ENCODE peak calls at places on chromosomes 5 and 9, in seven cellular contexts. C is SK-N-SH, R is HepG2, W is K562, Y is GM12892, D is GM12878, E is H1. Q is an unnamed sample.

GRCh38 chr5:56126487-56127179 is 106.5 kb downstream of the ANKRD55 start:
- DNase-seq in D (no peak), W (no peak), Y (no peak), C (peak), E (no peak), R (no peak), Q (no peak)

GRCh38 chr5:179858241-179858585 is 404 bp downstream of the MRNIP start:
- DNase-seq in Y (no peak), C (peak), E (peak), W (peak), R (peak), D (peak), Q (no peak)

GRCh38 chr9:124899845-124900244 is 37.9 kb downstream of the ARPC5L start:
- DNase-seq in Y (no peak), C (no peak), E (no peak), W (peak), R (no peak), D (no peak), Q (no peak)

GRCh38 chr9:106799146-106799545 is 63.8 kb upstream of the ZNF462 start:
- DNase-seq in E (no peak), D (no peak), Y (no peak), C (no peak), R (peak), W (no peak), Q (no peak)

GRCh38 chr5:44565872-44566271 is 176.7 kb upstream of the FGF10 start:
- DNase-seq in R (no peak), W (no peak), C (no peak), D (no peak), Y (no peak), E (no peak), Q (no peak)

GRCh38 chr9:102642651-102643050 is 352.5 kb upstream of the CYLC2 start:
- DNase-seq in C (no peak), D (no peak), E (no peak), R (no peak), Y (no peak), W (no peak), Q (no peak)

GRCh38 chr9:126386088-126386487 is 59.5 kb downstream of the MVB12B start:
- DNase-seq in Y (no peak), W (no peak), C (no peak), E (no peak), R (peak), D (no peak), Q (no peak)

GRCh38 chr9:124448019-124448418 is 2.2 kb upstream of the ADGRD2 start:
- DNase-seq in Y (no peak), E (no peak), D (no peak), R (no peak), W (no peak), C (no peak), Q (no peak)

GRCh38 chr5:149455889-149456409 is 76.9 kb upstream of the IL17B start:
- DNase-seq in R (peak), C (no peak), Y (no peak), D (no peak), E (no peak), W (peak), Q (no peak)

GRCh38 chr5:171023508-171023907 is 161.7 kb downstream of the RANBP17 start:
- DNase-seq in W (no peak), D (no peak), Y (no peak), C (no peak), E (no peak), R (no peak), Q (no peak)

GRCh38 chr5:154646841-154647759 is 108.1 kb upstream of the LARP1 start:
- DNase-seq in C (no peak), R (peak), E (peak), Y (peak), D (no peak), W (peak), Q (peak)

GRCh38 chr9:114047717-114048116 is 30.4 kb downstream of the AMBP start:
- DNase-seq in C (no peak), R (peak), W (no peak), D (no peak), Y (no peak), E (peak), Q (no peak)

GRCh38 chr5:154611341-154611767 is 133.3 kb upstream of the HAND1 start:
- DNase-seq in W (no peak), E (no peak), R (no peak), D (no peak), C (no peak), Y (no peak), Q (no peak)

GRCh38 chr9:14127656-14128055 is 186.3 kb downstream of the NFIB start:
- DNase-seq in R (no peak), E (no peak), C (no peak), D (no peak), W (no peak), Y (no peak), Q (no peak)

GRCh38 chr5:143678148-143678906 is 133.6 kb upstream of the HMHB1 start:
- DNase-seq in C (no peak), E (no peak), D (no peak), Y (no peak), R (no peak), W (no peak), Q (no peak)

GRCh38 chr9:30075022-30075421 is 2309.4 kb upstream of the ACO1 start:
- DNase-seq in W (no peak), C (no peak), E (no peak), Y (no peak), R (no peak), D (no peak), Q (no peak)

GRCh38 chr9:22483528-22484060 is 37.0 kb downstream of the DMRTA1 start:
- DNase-seq in C (no peak), D (no peak), R (no peak), W (no peak), Y (no peak), E (no peak), Q (no peak)

GRCh38 chr5:65338606-65339151 is 143.0 kb downstream of the ADAMTS6 start:
- DNase-seq in E (no peak), D (no peak), W (no peak), C (no peak), Y (no peak), R (no peak), Q (no peak)

GRCh38 chr9:135156525-135157510 is 69.3 kb downstream of the OLFM1 start:
- DNase-seq in R (peak), E (peak), C (no peak), D (no peak), Y (peak), W (peak), Q (no peak)

GRCh38 chr5:159156839-159157238 is 52.5 kb downstream of the RNF145 start:
- DNase-seq in C (peak), R (peak), Y (peak), D (peak), W (peak), E (no peak), Q (peak)

DNA sequence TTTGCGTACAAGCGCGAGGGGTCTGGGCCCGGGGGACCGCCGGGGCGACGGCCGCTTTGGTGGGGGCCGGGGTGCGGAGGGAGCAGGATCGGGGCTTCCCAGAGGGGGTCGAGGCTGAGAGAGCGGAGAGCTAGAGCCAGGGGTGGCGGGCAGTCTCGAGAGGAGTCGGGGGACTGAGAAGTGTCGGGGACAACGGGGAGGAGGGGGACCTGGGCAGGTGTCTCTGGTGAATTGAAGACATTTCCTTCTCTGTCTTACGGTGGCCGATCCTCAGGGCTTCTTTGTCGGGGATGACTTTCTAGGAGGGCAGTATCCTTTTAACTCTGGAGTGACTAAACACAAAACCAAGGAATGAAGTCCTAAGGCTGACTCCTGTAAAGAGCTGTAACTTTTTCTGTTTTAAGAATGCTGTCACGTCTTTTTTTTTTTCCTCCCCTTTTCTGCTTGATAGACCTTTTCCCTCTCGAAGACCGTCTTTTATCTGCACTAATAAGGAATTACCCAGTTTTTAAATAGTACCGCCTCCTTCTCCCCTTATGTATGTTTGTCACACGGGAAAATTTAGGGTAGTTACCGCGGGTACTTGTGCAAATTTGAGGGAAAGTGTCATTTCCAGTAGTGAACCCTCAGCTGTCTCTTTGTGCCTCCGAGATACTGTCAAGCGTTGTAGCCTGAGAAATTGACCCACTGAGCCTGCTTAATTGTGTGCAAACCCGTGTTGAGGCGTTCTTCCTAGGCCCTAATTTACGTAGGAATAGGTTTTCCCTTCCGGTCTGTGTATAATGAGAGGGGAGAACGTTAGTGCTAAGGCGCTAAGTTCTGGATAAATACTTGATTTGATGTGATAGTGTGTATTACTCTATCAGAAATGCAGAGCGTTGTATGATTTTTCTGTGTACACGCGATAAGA is 888 bp downstream of the DENND4C start:
- DNase-seq in C (peak), R (no peak), D (no peak), E (no peak), W (no peak), Y (peak), Q (peak)
- TF ChIP-seq TAF1 in C (no peak), R (no peak), D (no peak), E (no peak), W (no peak), Y (no peak), Q (no peak)

GRCh38 chr5:156383510-156383909 is 56.5 kb downstream of the SGCD start:
- DNase-seq in R (no peak), D (no peak), W (no peak), Y (no peak), E (no peak), C (no peak), Q (no peak)
- TF ChIP-seq TAF1 in R (no peak), D (no peak), W (no peak), Y (no peak), E (no peak), C (no peak), Q (no peak)

GRCh38 chr5:36875051-36875788 is 1.3 kb upstream of the NIPBL start:
- DNase-seq in W (peak), R (peak), D (no peak), Y (no peak), E (no peak), C (peak), Q (no peak)
- TF ChIP-seq TAF1 in W (peak), R (no peak), D (no peak), Y (no peak), E (no peak), C (no peak), Q (no peak)

GRCh38 chr5:82022499-82022898 is 50.7 kb downstream of the ATG10 start:
- DNase-seq in C (no peak), Y (no peak), E (no peak), D (no peak), W (no peak), R (no peak), Q (no peak)

GRCh38 chr5:82023530-82024095 is 51.8 kb downstream of the ATG10 start:
- DNase-seq in R (no peak), Y (no peak), C (no peak), E (no peak), W (no peak), D (no peak), Q (no peak)

GRCh38 chr5:82019342-82020138 is 47.7 kb downstream of the ATG10 start:
- DNase-seq in W (no peak), E (no peak), R (peak), D (no peak), C (no peak), Y (no peak), Q (no peak)

GRCh38 chr5:82018462-82018861 is 46.6 kb downstream of the ATG10 start:
- DNase-seq in W (no peak), C (no peak), E (no peak), R (peak), D (no peak), Y (no peak), Q (no peak)
- TF ChIP-seq TAF1 in W (no peak), C (no peak), E (no peak), R (no peak), D (no peak), Y (no peak), Q (no peak)

GRCh38 chr5:135214897-135215616 is 181.0 kb upstream of the PITX1 start:
- DNase-seq in W (no peak), D (no peak), C (peak), E (peak), R (no peak), Y (no peak), Q (no peak)
- TF ChIP-seq TAF1 in W (no peak), D (no peak), C (no peak), E (no peak), R (no peak), Y (no peak), Q (no peak)

Q was measured in GM12891.